ENCODE peak calls at places on chromosome 13, in five cellular contexts. One of them, this sample, is unnamed.

GRCh38 chr13:42574435-42575311 is 721 bp downstream of the TNFSF11 start:
- DNase-seq in skeletal muscle cell: no peak
- DNase-seq in Calu3: no peak
- DNase-seq in NCI-H1105 treated with DMSO at 0.1 percent for 48 hours: no peak
- DNase-seq in midbrain: no peak
- DNase-seq in this sample: no peak

GRCh38 chr13:18978447-18978846 is 203.2 kb downstream of the TUBA3C start:
- DNase-seq in skeletal muscle cell: no peak
- DNase-seq in Calu3: no peak
- DNase-seq in NCI-H1105 treated with DMSO at 0.1 percent for 48 hours: no peak
- DNase-seq in midbrain: no peak
- DNase-seq in this sample: no peak

GRCh38 chr13:109255457-109255856 is 530.9 kb downstream of the IRS2 start:
- DNase-seq in skeletal muscle cell: peak
- DNase-seq in Calu3: no peak
- DNase-seq in NCI-H1105 treated with DMSO at 0.1 percent for 48 hours: no peak
- DNase-seq in midbrain: no peak
- DNase-seq in this sample: no peak

GRCh38 chr13:106176103-106176502 is 359.4 kb downstream of the EFNB2 start:
- DNase-seq in skeletal muscle cell: peak
- DNase-seq in Calu3: no peak
- DNase-seq in NCI-H1105 treated with DMSO at 0.1 percent for 48 hours: no peak
- DNase-seq in midbrain: no peak
- DNase-seq in this sample: no peak

GRCh38 chr13:25249001-25249543 is 38.2 kb downstream of the MTMR6 start:
- DNase-seq in skeletal muscle cell: peak
- DNase-seq in Calu3: no peak
- DNase-seq in NCI-H1105 treated with DMSO at 0.1 percent for 48 hours: no peak
- DNase-seq in midbrain: peak
- DNase-seq in this sample: no peak

GRCh38 chr13:97191615-97192014 is 30.5 kb upstream of the MBNL2 start:
- DNase-seq in skeletal muscle cell: peak
- DNase-seq in Calu3: no peak
- DNase-seq in NCI-H1105 treated with DMSO at 0.1 percent for 48 hours: peak
- DNase-seq in midbrain: peak
- DNase-seq in this sample: no peak

GRCh38 chr13:24511824-24512207 is 762 bp downstream of the PARP4 start:
- DNase-seq in skeletal muscle cell: no peak
- DNase-seq in Calu3: no peak
- DNase-seq in NCI-H1105 treated with DMSO at 0.1 percent for 48 hours: no peak
- DNase-seq in midbrain: no peak
- DNase-seq in this sample: no peak

GRCh38 chr13:67878376-67878775 is 648.2 kb upstream of the PCDH9 start:
- DNase-seq in skeletal muscle cell: no peak
- DNase-seq in Calu3: no peak
- DNase-seq in NCI-H1105 treated with DMSO at 0.1 percent for 48 hours: no peak
- DNase-seq in midbrain: no peak
- DNase-seq in this sample: no peak

GRCh38 chr13:110925023-110925608 is 10.2 kb upstream of the ANKRD10 start:
- DNase-seq in skeletal muscle cell: no peak
- DNase-seq in Calu3: no peak
- DNase-seq in NCI-H1105 treated with DMSO at 0.1 percent for 48 hours: peak
- DNase-seq in midbrain: no peak
- DNase-seq in this sample: no peak

GRCh38 chr13:113769881-113770280 is 10.9 kb downstream of the TMEM255B start:
- DNase-seq in skeletal muscle cell: no peak
- DNase-seq in Calu3: no peak
- DNase-seq in NCI-H1105 treated with DMSO at 0.1 percent for 48 hours: no peak
- DNase-seq in midbrain: no peak
- DNase-seq in this sample: no peak

GRCh38 chr13:102846261-102847015 is 606 bp downstream of the ERCC5 start:
- DNase-seq in skeletal muscle cell: no peak
- DNase-seq in Calu3: no peak
- DNase-seq in NCI-H1105 treated with DMSO at 0.1 percent for 48 hours: peak
- DNase-seq in midbrain: peak
- DNase-seq in this sample: no peak

GRCh38 chr13:27960362-27961226 is 8.5 kb downstream of the CDX2 start:
- DNase-seq in skeletal muscle cell: no peak
- DNase-seq in Calu3: peak
- DNase-seq in NCI-H1105 treated with DMSO at 0.1 percent for 48 hours: no peak
- DNase-seq in midbrain: no peak
- DNase-seq in this sample: peak

GRCh38 chr13:34352958-34353357 is 535.0 kb downstream of the RFC3 start:
- DNase-seq in skeletal muscle cell: no peak
- DNase-seq in Calu3: no peak
- DNase-seq in NCI-H1105 treated with DMSO at 0.1 percent for 48 hours: no peak
- DNase-seq in midbrain: no peak
- DNase-seq in this sample: no peak